ENCODE peak calls at places on chromosomes 5 and 9, in four cellular contexts. One of them, this sample, is unnamed.
A peak's percentile ranks its signal among the peaks of the same experiment; 100 is the strongest.

GRCh38 chr9:18587988-18588387 is 114.0 kb downstream of the ADAMTSL1 start:
- DNase-seq in GM12891: no peak
- DNase-seq in GM12878: no peak
- DNase-seq in K562: no peak
- DNase-seq in this sample: no peak

GRCh38 chr5:115577741-115578140 is 24.5 kb downstream of the TICAM2 start:
- DNase-seq in K562: no peak
- DNase-seq in GM12891: no peak
- DNase-seq in GM12878: no peak
- DNase-seq in this sample: no peak

GRCh38 chr5:170211575-170212334 is 21.0 kb upstream of the C5orf58 start:
- DNase-seq in K562: no peak
- DNase-seq in GM12891: no peak
- DNase-seq in GM12878: no peak
- DNase-seq in this sample: no peak

GRCh38 chr9:130159814-130160670 is 12.2 kb upstream of the NCS1 start:
- DNase-seq in K562: no peak
- DNase-seq in GM12891: no peak
- DNase-seq in GM12878: no peak
- DNase-seq in this sample: no peak

GRCh38 chr5:80076131-80077101 is 41.3 kb downstream of the THBS4 start:
- DNase-seq in GM12878: no peak
- DNase-seq in GM12891: no peak
- DNase-seq in K562: peak; percentile 34
- DNase-seq in this sample: no peak

GRCh38 chr9:17005085-17005484 is 129.8 kb upstream of the CNTLN start:
- DNase-seq in K562: no peak
- DNase-seq in GM12891: no peak
- DNase-seq in GM12878: no peak
- DNase-seq in this sample: no peak

GRCh38 chr5:140840978-140841962 is at the start of gene PCDHA8:
- DNase-seq in GM12891: no peak
- DNase-seq in GM12878: no peak
- DNase-seq in K562: peak; percentile 12
- DNase-seq in this sample: no peak

GRCh38 chr9:354453-354852 is 139.8 kb downstream of the DOCK8 start:
- DNase-seq in GM12891: no peak
- DNase-seq in GM12878: no peak
- DNase-seq in K562: no peak
- DNase-seq in this sample: no peak

GRCh38 chr5:151923865-151924264 is 786 bp downstream of the GLRA1 start:
- DNase-seq in K562: peak; percentile 19
- DNase-seq in GM12878: no peak
- DNase-seq in GM12891: no peak
- DNase-seq in this sample: no peak

GRCh38 chr9:111036946-111037743 is 1.1 kb downstream of the LPAR1 start:
- DNase-seq in K562: no peak
- DNase-seq in GM12891: no peak
- DNase-seq in GM12878: no peak
- DNase-seq in this sample: no peak

GRCh38 chr9:99118782-99119466 is 14.0 kb downstream of the TGFBR1 start:
- DNase-seq in GM12891: no peak
- DNase-seq in GM12878: peak; percentile 76
- DNase-seq in K562: no peak
- DNase-seq in this sample: peak; percentile 85

GRCh38 chr5:106135473-106135872 is 1535.3 kb downstream of the EFNA5 start:
- DNase-seq in GM12878: no peak
- DNase-seq in K562: no peak
- DNase-seq in GM12891: no peak
- DNase-seq in this sample: no peak

GRCh38 chr9:88425538-88425950 is 37.3 kb downstream of the SPIN1 start:
- DNase-seq in K562: no peak
- DNase-seq in GM12878: no peak
- DNase-seq in GM12891: no peak
- DNase-seq in this sample: peak; percentile 4

DNA sequence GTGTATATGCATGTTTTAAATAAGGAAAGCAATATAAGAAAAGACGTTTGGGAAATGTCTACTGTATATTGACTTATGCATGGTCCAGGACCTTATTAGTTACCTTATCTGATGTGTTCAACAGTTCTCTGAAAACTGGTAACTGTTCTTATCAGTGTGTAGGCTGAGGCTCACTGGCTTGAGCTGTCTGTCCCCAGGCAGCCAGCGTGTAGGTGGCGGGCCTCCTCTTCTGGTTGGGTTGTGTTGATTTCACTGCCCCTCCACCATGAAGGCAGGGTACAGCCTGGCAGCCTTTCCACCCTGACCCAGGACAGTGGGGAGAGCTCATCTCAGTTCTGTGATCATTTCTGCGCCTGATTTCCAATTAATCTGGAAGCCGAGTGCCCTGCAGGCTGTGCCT is 38.7 kb upstream of the SEMA4D start:
- DNase-seq in K562: no peak
- DNase-seq in GM12878: no peak
- DNase-seq in GM12891: no peak
- DNase-seq in this sample: no peak
- TF ChIP-seq SPI1 in K562: no peak
- TF ChIP-seq SPI1 in GM12878: no peak
- TF ChIP-seq SPI1 in GM12891: no peak
- TF ChIP-seq SPI1 in this sample: no peak

GRCh38 chr5:3597727-3598082 is 2.1 kb downstream of the IRX1 start:
- DNase-seq in GM12891: no peak
- DNase-seq in K562: no peak
- DNase-seq in GM12878: no peak
- DNase-seq in this sample: no peak

GRCh38 chr5:3598236-3598635 is 2.6 kb downstream of the IRX1 start:
- DNase-seq in GM12878: no peak
- DNase-seq in K562: no peak
- DNase-seq in GM12891: no peak
- DNase-seq in this sample: no peak

GRCh38 chr5:3598725-3599282 is 3.2 kb downstream of the IRX1 start:
- DNase-seq in K562: no peak
- DNase-seq in GM12891: no peak
- DNase-seq in GM12878: no peak
- DNase-seq in this sample: no peak

GRCh38 chr5:3596261-3596825 is 711 bp downstream of the IRX1 start:
- DNase-seq in K562: no peak
- DNase-seq in GM12891: no peak
- DNase-seq in GM12878: no peak
- DNase-seq in this sample: no peak

DNA sequence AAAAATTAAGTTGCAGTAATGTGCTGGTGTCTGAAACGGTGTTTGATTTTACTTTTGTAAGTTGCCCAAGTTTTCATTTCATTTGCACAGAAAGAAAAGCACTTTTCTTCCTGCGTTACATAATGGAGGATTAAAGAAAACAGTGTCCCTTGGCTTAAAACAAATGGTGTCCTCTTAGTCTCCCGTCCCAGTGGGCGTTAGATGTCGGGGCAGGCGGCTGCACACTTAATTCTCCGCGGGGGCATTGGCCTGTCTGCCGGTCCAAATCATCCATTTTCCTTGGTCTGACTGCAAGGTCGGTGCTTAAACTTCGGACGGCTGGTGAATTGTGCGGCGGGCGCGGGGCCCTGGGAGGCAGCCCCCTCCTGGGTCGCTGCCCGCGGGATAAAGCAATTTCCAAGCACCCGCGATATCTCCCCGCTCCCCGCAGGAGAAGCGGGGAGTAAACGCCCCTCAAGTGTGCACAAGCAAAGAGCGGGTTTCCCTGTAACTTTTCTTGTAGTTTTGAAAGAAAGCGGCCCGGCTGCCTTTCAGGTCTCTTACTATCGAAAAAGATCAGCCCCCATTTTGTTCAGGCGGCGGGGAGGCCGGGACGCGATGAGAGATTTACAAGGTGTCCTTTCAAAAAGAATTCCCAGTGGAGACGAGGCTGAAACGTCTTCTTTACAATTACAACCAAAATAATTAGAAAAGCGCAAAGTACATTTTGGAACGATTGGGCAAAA is 1.5 kb downstream of the IRX1 start:
- DNase-seq in GM12891: no peak
- DNase-seq in GM12878: no peak
- DNase-seq in K562: no peak
- DNase-seq in this sample: no peak
- TF ChIP-seq SPI1 in GM12891: no peak
- TF ChIP-seq SPI1 in GM12878: no peak
- TF ChIP-seq SPI1 in K562: no peak
- TF ChIP-seq SPI1 in this sample: no peak

GRCh38 chr5:144142826-144143167 is 27.7 kb downstream of the YIPF5 start:
- DNase-seq in GM12878: no peak
- DNase-seq in K562: no peak
- DNase-seq in GM12891: no peak
- DNase-seq in this sample: no peak

GRCh38 chr5:144141581-144141980 is 28.9 kb downstream of the YIPF5 start:
- DNase-seq in GM12891: no peak
- DNase-seq in K562: no peak
- DNase-seq in GM12878: no peak
- DNase-seq in this sample: no peak

GRCh38 chr5:144142030-144142825 is 28.2 kb downstream of the YIPF5 start:
- DNase-seq in GM12891: peak; percentile 14
- DNase-seq in K562: peak; percentile 25
- DNase-seq in GM12878: peak; percentile 25
- DNase-seq in this sample: peak; percentile 52

GRCh38 chr5:144143625-144144024 is 26.8 kb downstream of the YIPF5 start:
- DNase-seq in K562: no peak
- DNase-seq in GM12878: no peak
- DNase-seq in GM12891: no peak
- DNase-seq in this sample: no peak

DNA sequence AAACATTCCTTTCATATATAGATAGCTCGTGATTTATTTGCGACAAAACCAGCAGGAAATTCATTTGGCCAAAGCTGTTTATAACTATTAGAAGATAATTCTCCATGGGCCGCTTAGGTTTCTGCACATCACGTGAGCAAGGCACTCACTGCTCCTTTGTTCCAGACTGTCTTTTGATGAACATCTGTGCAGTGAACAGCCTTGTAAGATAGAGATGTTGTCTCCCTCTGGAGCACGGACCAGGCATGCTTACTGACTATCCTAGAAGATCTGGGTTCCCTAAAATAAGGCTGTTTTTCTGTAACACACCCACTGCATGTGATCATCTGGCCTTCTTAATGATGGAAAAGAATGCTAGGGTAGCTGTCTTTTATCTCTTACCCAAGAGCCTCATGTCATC is 30.9 kb downstream of the YIPF5 start:
- DNase-seq in GM12891: no peak
- DNase-seq in K562: no peak
- DNase-seq in GM12878: no peak
- DNase-seq in this sample: no peak
- TF ChIP-seq SPI1 in GM12891: no peak
- TF ChIP-seq SPI1 in K562: no peak
- TF ChIP-seq SPI1 in GM12878: no peak
- TF ChIP-seq SPI1 in this sample: no peak

GRCh38 chr5:153480401-153480800 is 10.1 kb upstream of the GRIA1 start:
- DNase-seq in GM12891: no peak
- DNase-seq in GM12878: peak; percentile 58
- DNase-seq in K562: no peak
- DNase-seq in this sample: no peak
- TF ChIP-seq SPI1 in GM12891: peak; percentile 8
- TF ChIP-seq SPI1 in GM12878: no peak
- TF ChIP-seq SPI1 in K562: no peak
- TF ChIP-seq SPI1 in this sample: no peak

GRCh38 chr5:91632871-91633270 is 249.8 kb upstream of the ARRDC3 start:
- DNase-seq in GM12891: no peak
- DNase-seq in GM12878: no peak
- DNase-seq in K562: no peak
- DNase-seq in this sample: no peak
- TF ChIP-seq SPI1 in GM12891: no peak
- TF ChIP-seq SPI1 in GM12878: no peak
- TF ChIP-seq SPI1 in K562: no peak
- TF ChIP-seq SPI1 in this sample: no peak

DNA sequence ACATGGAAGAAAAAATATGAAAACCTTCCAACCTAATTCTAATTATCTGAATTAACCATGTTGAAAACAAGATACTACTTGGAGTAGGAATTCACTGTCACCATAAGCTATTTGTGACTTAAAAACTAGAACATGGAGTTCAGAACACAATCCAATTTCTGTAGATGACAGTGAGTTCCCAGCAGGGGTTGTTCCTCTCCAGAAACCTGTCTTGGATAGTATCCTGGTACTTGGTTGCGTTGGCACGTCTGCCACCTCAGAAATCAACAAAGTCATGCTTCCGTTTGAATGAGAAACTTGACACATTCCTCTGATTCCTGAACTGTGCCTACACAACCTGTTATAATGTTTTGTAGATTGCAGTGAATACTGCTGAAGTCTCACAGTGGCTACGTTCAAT is 789.9 kb upstream of the DMAC1 start:
- DNase-seq in GM12891: no peak
- DNase-seq in GM12878: no peak
- DNase-seq in K562: no peak
- DNase-seq in this sample: no peak
- TF ChIP-seq SPI1 in GM12891: no peak
- TF ChIP-seq SPI1 in GM12878: no peak
- TF ChIP-seq SPI1 in K562: no peak
- TF ChIP-seq SPI1 in this sample: no peak

GRCh38 chr9:137199411-137200121 is 975 bp downstream of the TPRN start:
- DNase-seq in GM12878: no peak
- DNase-seq in GM12891: no peak
- DNase-seq in K562: peak; percentile 7
- DNase-seq in this sample: no peak

GRCh38 chr9:137195525-137196220 is 4.9 kb downstream of the TPRN start:
- DNase-seq in GM12891: no peak
- DNase-seq in GM12878: no peak
- DNase-seq in K562: no peak
- DNase-seq in this sample: no peak

GRCh38 chr9:137198748-137199276 is 1.7 kb downstream of the TPRN start:
- DNase-seq in GM12878: no peak
- DNase-seq in K562: no peak
- DNase-seq in GM12891: no peak
- DNase-seq in this sample: no peak

GRCh38 chr9:137200311-137201204 is at the start of gene TPRN:
- DNase-seq in K562: peak; percentile 100
- DNase-seq in GM12891: peak; percentile 100
- DNase-seq in GM12878: peak; percentile 95
- DNase-seq in this sample: peak; percentile 100

DNA sequence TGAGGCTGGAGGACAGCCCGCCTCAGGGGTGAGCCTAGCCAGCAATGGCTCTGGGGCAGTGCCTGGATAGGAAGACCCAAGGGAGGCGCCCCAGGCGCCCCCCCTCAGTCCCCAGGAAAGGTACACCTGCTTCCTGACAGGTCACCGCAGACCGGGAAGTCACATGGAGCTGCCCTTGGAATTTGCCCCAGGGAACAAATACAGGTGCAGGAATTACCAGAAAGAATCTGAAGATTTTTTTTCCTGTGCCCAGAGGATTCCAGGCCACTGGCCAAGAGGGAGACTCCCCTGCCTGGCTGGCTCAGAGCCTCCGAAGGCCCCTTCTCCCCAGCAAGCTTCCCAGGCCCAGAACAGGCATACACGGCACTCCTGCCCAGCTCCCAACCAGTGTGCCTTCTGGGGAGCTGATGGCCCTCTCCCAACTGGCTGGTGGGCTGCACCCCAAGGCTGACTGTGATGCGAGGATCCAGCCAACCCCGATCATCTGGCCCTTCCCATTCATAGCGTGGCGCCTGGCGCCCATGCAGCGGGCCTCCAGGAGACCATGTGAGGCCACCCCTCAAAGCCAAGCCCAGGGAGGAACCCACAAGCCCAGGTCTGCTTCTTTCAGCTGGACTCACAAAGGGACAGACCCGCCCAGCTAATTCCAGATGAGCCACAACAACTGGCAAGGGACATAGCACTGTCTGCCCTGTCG is 2.3 kb downstream of the TPRN start:
- DNase-seq in K562: no peak
- DNase-seq in GM12891: no peak
- DNase-seq in GM12878: no peak
- DNase-seq in this sample: no peak
- TF ChIP-seq SPI1 in K562: no peak
- TF ChIP-seq SPI1 in GM12891: no peak
- TF ChIP-seq SPI1 in GM12878: no peak
- TF ChIP-seq SPI1 in this sample: no peak

GRCh38 chr5:58545912-58546311 is 37.0 kb upstream of the RAB3C start:
- DNase-seq in GM12878: no peak
- DNase-seq in K562: no peak
- DNase-seq in GM12891: no peak
- DNase-seq in this sample: peak; percentile 63
- TF ChIP-seq SPI1 in GM12878: peak; percentile 31
- TF ChIP-seq SPI1 in K562: no peak
- TF ChIP-seq SPI1 in GM12891: peak; percentile 54
- TF ChIP-seq SPI1 in this sample: peak; percentile 79

This sample was measured in HL-60.